ENCODE peak calls at places on chromosomes 1 and 21, in five cellular contexts. G is mesothelial cell of epicardium, U is astrocyte of the cerebellum, T is prostate gland, Y is dorsolateral prefrontal cortex. J is an unnamed sample.

GRCh38 chr1:43439781-43440180 is 13.9 kb downstream of the HYI start:
- DNase-seq in G (no peak), U (no peak), T (no peak), Y (no peak), J (no peak)

GRCh38 chr1:20700636-20701215 is 17.1 kb downstream of the KIF17 start:
- DNase-seq in G (no peak), U (no peak), T (no peak), Y (no peak), J (no peak)

GRCh38 chr1:157622471-157622870 is 24.6 kb upstream of the FCRL4 start:
- DNase-seq in G (no peak), U (no peak), T (no peak), Y (no peak), J (no peak)

GRCh38 chr1:24107462-24108225 is 4.3 kb downstream of the MYOM3 start:
- DNase-seq in G (no peak), U (peak; percentile 28), T (no peak), Y (no peak), J (no peak)

GRCh38 chr1:153220606-153221303 is 3.4 kb downstream of the PRR9 start:
- DNase-seq in G (no peak), U (no peak), T (no peak), Y (peak; percentile 48), J (no peak)

GRCh38 chr1:217528271-217528670 is 102.6 kb downstream of the GPATCH2 start:
- DNase-seq in G (no peak), U (no peak), T (no peak), Y (no peak), J (no peak)

GRCh38 chr1:114216431-114217173 is 62.9 kb upstream of the SYT6 start:
- DNase-seq in G (no peak), U (no peak), T (no peak), Y (no peak), J (no peak)

GRCh38 chr21:15121655-15122120 is 56.9 kb upstream of the NRIP1 start:
- DNase-seq in G (no peak), U (peak; percentile 24), T (no peak), Y (no peak), J (no peak)

GRCh38 chr1:228416217-228416971 is at the start of gene TRIM17:
- DNase-seq in G (peak; percentile 71), U (no peak), T (no peak), Y (no peak), J (no peak)

GRCh38 chr1:37483785-37484184 is 9.4 kb downstream of the ZC3H12A start:
- DNase-seq in G (no peak), U (no peak), T (no peak), Y (no peak), J (no peak)

GRCh38 chr1:188058801-188059200 is 1230.1 kb downstream of the PLA2G4A start:
- DNase-seq in G (no peak), U (no peak), T (no peak), Y (no peak), J (no peak)

GRCh38 chr1:244112646-244113045 is 61.6 kb downstream of the ZBTB18 start:
- DNase-seq in G (no peak), U (peak; percentile 73), T (no peak), Y (no peak), J (no peak)

GRCh38 chr1:201898240-201898894 is 9.7 kb downstream of the SHISA4 start:
- DNase-seq in G (no peak), U (no peak), T (no peak), Y (no peak), J (no peak)

GRCh38 chr1:167819849-167820683 is 93.9 kb downstream of the ADCY10 start:
- DNase-seq in G (peak; percentile 50), U (peak; percentile 85), T (peak; percentile 64), Y (peak; percentile 18), J (peak; percentile 87)

GRCh38 chr1:83497563-83497962 is 501.4 kb downstream of the TTLL7 start:
- DNase-seq in G (no peak), U (no peak), T (no peak), Y (no peak), J (no peak)

GRCh38 chr1:239308701-239309333 is 77.6 kb upstream of the CHRM3 start:
- DNase-seq in G (peak; percentile 50), U (no peak), T (no peak), Y (no peak), J (no peak)

GRCh38 chr1:160837558-160838205 is 25.0 kb downstream of the CD244 start:
- DNase-seq in G (no peak), U (no peak), T (no peak), Y (no peak), J (no peak)

GRCh38 chr21:17463441-17463840 is 49.4 kb upstream of the CXADR start:
- DNase-seq in G (no peak), U (no peak), T (no peak), Y (peak; percentile 64), J (no peak)

GRCh38 chr1:60612790-60613189 is 469.6 kb upstream of the NFIA start:
- DNase-seq in G (no peak), U (no peak), T (no peak), Y (no peak), J (no peak)

GRCh38 chr1:117301906-117302305 is 65.3 kb upstream of the MAN1A2 start:
- DNase-seq in G (no peak), U (no peak), T (no peak), Y (no peak), J (no peak)

GRCh38 chr1:94143809-94144176 is 22.8 kb upstream of the ABCA4 start:
- DNase-seq in G (no peak), U (no peak), T (no peak), Y (no peak), J (no peak)

GRCh38 chr1:207306603-207307002 is 14.9 kb upstream of the CD55 start:
- DNase-seq in G (no peak), U (no peak), T (no peak), Y (no peak), J (no peak)

GRCh38 chr1:246566808-246567154 is 525 bp downstream of the CNST start:
- DNase-seq in G (no peak), U (no peak), T (no peak), Y (no peak), J (no peak)

GRCh38 chr1:17561561-17561985 is 22.1 kb downstream of the ARHGEF10L start:
- DNase-seq in G (no peak), U (no peak), T (no peak), Y (no peak), J (no peak)

GRCh38 chr1:177228721-177229088 is 57.9 kb downstream of the BRINP2 start:
- DNase-seq in G (no peak), U (no peak), T (no peak), Y (no peak), J (no peak)

GRCh38 chr21:33071878-33072306 is 2.0 kb downstream of the OLIG1 start:
- DNase-seq in G (no peak), U (no peak), T (no peak), Y (no peak), J (no peak)

GRCh38 chr1:28421744-28422143 is 52.2 kb downstream of the PHACTR4 start:
- DNase-seq in G (no peak), U (no peak), T (no peak), Y (no peak), J (no peak)

DNA sequence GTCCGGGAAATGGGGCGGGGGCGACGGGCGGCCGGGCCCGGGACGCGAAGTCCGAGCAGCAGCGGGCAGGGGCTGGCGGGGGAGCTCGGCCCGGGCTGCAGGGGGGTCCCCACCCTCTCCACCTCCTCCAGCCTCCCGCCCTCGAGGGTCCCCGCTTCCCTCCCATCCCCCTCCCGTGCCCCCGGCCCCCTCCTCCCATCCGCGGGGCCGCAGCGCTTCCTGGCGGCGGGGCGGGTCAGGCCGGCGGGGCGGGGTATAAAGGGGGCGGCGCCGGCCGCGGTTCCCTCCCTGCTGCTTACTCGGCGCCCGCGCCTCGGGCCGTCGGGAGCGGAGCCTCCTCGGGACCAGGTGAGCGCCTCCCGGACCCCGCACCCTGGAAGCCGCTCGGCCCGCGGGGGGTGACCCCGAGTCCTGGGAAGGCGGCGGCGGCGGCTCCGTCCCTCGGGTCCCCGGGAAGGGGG is at the start of gene COL6A2:
- DNase-seq in G (peak; percentile 75), U (no peak), T (peak; percentile 25), Y (no peak), J (peak; percentile 90)
- TF ChIP-seq CTCF in G (no peak), U (peak; percentile 20), T (no peak), Y (peak; percentile 14), J (peak; percentile 75)

GRCh38 chr1:237671935-237672334 is 218.8 kb downstream of the ZP4 start:
- DNase-seq in G (no peak), U (no peak), T (no peak), Y (no peak), J (no peak)

GRCh38 chr1:237677979-237678378 is 212.7 kb downstream of the ZP4 start:
- DNase-seq in G (no peak), U (peak; percentile 11), T (no peak), Y (no peak), J (no peak)

GRCh38 chr1:237670296-237670695 is 220.4 kb downstream of the ZP4 start:
- DNase-seq in G (no peak), U (no peak), T (no peak), Y (no peak), J (no peak)

GRCh38 chr1:237671262-237671661 is 219.5 kb downstream of the ZP4 start:
- DNase-seq in G (no peak), U (no peak), T (no peak), Y (peak; percentile 42), J (no peak)

DNA sequence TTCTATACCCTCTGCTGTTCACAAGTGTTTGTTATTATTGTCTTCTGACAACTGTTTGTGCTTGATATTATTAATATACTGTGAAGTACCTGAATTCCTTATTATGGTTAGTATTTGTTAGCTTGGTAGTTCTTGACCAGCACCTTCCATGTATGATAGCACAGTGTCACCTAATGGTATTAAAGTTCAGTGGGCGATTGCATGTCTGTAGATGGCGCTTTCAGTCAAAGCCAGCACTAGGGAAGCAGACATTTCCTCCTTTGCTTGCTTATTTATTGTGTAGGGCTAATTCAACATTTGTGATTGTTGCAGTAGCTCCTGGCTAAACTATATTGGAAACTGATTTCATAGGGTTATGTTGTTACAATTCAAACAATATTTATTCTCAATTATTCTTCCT is 218.0 kb downstream of the ZP4 start:
- DNase-seq in G (no peak), U (no peak), T (no peak), Y (no peak), J (no peak)
- TF ChIP-seq CTCF in G (no peak), U (no peak), T (no peak), Y (no peak), J (no peak)

DNA sequence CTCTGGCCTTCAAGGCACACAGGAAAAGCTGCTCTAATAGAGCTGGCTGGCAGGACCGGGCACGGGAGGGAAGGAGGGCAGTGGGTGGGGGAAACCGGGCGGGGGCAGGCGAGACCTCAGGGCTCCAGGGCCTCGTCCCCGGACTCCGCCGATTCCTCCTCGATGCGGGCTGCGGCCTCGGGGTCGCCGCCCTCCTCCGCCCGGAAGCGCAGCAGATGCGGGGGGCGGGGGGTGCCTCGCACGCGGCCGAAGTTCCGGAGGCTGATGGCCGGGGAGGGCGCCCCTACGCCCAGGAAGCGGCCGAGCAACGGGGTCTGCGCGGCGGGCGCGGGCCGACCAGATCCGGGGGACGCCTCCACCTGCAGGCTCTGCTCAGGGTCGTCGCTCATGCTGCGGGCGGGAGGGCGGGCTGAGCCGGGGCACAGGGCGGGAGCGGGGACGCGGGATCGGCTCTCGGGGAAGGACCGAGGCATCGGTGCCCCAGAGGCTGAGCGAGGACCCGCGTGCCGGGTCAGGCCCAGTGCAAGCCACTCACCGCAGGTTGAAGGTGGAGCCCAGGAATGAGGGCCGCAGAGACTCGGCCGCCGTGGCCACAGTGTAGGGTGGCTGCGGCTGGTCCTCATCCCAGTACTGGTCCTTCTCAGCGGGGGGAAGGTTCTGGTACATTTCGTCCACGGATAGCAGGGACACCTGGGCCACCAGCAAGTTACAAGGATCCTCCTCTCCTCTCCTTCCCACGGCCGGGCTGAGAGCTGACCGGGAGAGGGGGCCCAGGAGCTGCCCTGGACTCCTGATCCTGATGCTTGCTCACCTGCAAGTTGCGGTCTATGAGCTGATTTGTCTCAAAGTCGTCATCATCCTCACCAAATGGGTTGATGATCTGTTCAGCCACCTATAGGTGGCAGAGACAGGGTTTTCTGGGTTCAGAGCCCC is 3.6 kb downstream of the BEST4 start:
- DNase-seq in G (no peak), U (no peak), T (no peak), Y (no peak), J (no peak)
- TF ChIP-seq CTCF in G (no peak), U (peak; percentile 34), T (no peak), Y (no peak), J (no peak)

GRCh38 chr1:145978860-145979745 is 14.6 kb downstream of the POLR3GL start:
- DNase-seq in G (peak; percentile 77), U (peak; percentile 99), T (peak; percentile 95), Y (peak; percentile 99), J (peak; percentile 95)
- TF ChIP-seq CTCF in G (no peak), U (peak; percentile 44), T (peak; percentile 22), Y (no peak), J (peak; percentile 54)